ENCODE peak calls at places on chromosomes 12 and 14, in five cellular contexts. X is tibial nerve, M is fibroblast of mammary gland, F is fibroblast of the aortic adventitia, K is endothelial cell. H is an unnamed sample.

GRCh38 chr12:17588968-17589367 is 501.0 kb downstream of the RERGL start:
- DNase-seq in F (no peak), M (peak; percentile 2), K (peak; percentile 33), X (no peak), H (peak; percentile 79)

GRCh38 chr12:90999946-91000345 is 4.8 kb downstream of the EPYC start:
- DNase-seq in M (no peak), X (no peak), K (no peak), F (no peak), H (no peak)

GRCh38 chr14:68376067-68376810 is 416.6 kb downstream of the ZFP36L1 start:
- DNase-seq in F (peak; percentile 60), K (no peak), X (no peak), M (no peak), H (no peak)

GRCh38 chr12:6960291-6961277 is 9.4 kb downstream of the PTPN6 start:
- DNase-seq in X (no peak), F (peak; percentile 31), M (peak; percentile 44), K (no peak), H (peak; percentile 73)

GRCh38 chr12:130846386-130846785 is 7.3 kb upstream of the STX2 start:
- DNase-seq in F (peak; percentile 55), X (no peak), M (peak; percentile 87), K (no peak), H (no peak)

GRCh38 chr12:6452908-6453630 is 1.2 kb downstream of the TAPBPL start:
- DNase-seq in X (no peak), M (no peak), K (no peak), F (no peak), H (no peak)

GRCh38 chr12:52878507-52879393 is 26.1 kb downstream of the KRT8 start:
- DNase-seq in X (no peak), M (no peak), K (no peak), F (no peak), H (no peak)

GRCh38 chr12:66960704-66961690 is 282.1 kb upstream of the GRIP1 start:
- DNase-seq in X (no peak), F (no peak), K (no peak), M (peak; percentile 2), H (no peak)

GRCh38 chr14:41549821-41550597 is 56.7 kb upstream of the LRFN5 start:
- DNase-seq in M (peak; percentile 73), F (peak; percentile 51), K (no peak), X (no peak), H (no peak)

GRCh38 chr12:105289114-105289904 is 41.2 kb upstream of the C12orf75 start:
- DNase-seq in F (no peak), K (no peak), M (peak; percentile 60), X (no peak), H (no peak)

GRCh38 chr12:75814856-75815754 is 216.5 kb downstream of the PHLDA1 start:
- DNase-seq in F (peak; percentile 98), K (no peak), X (no peak), M (peak; percentile 97), H (no peak)

GRCh38 chr14:29390046-29390841 is 537.4 kb downstream of the PRKD1 start:
- DNase-seq in M (no peak), K (no peak), F (peak; percentile 8), X (no peak), H (peak; percentile 63)

GRCh38 chr14:102777711-102778615 is 714 bp downstream of the TRAF3 start:
- DNase-seq in K (peak; percentile 17), X (no peak), M (peak; percentile 44), F (peak; percentile 47), H (peak; percentile 62)

GRCh38 chr14:62914025-62914424 is 131.2 kb downstream of the KCNH5 start:
- DNase-seq in X (no peak), M (peak; percentile 72), K (no peak), F (peak; percentile 25), H (no peak)

GRCh38 chr14:70808402-70809237 is 693 bp downstream of the MAP3K9 start:
- DNase-seq in F (no peak), M (no peak), K (peak; percentile 41), X (no peak), H (peak; percentile 86)

GRCh38 chr12:11553871-11554533 is 95.5 kb upstream of the ETV6 start:
- DNase-seq in K (peak; percentile 52), F (peak; percentile 68), X (no peak), M (peak; percentile 59), H (peak; percentile 86)

GRCh38 chr12:127770123-127770522 is 496.8 kb upstream of the TMEM132C start:
- DNase-seq in M (no peak), F (no peak), K (no peak), X (no peak), H (no peak)

GRCh38 chr14:79570648-79571047 is 640.7 kb downstream of the DIO2 start:
- DNase-seq in K (no peak), F (no peak), X (no peak), M (no peak), H (no peak)

GRCh38 chr12:8156845-8157244 is at the start of gene ZNF705A:
- DNase-seq in F (peak; percentile 50), K (no peak), X (no peak), M (peak; percentile 22), H (no peak)

GRCh38 chr12:105911966-105912365 is 226.8 kb downstream of the NUAK1 start:
- DNase-seq in F (no peak), X (no peak), M (no peak), K (no peak), H (no peak)

GRCh38 chr12:116916714-116917114 is 6.0 kb downstream of the FBXW8 start:
- DNase-seq in K (no peak), X (no peak), M (peak; percentile 91), F (peak; percentile 66), H (peak; percentile 76)

GRCh38 chr12:96103067-96103650 is 67.8 kb upstream of the LTA4H start:
- DNase-seq in X (no peak), F (peak; percentile 14), M (no peak), K (no peak), H (no peak)

GRCh38 chr12:8987163-8987562 is 2.2 kb upstream of the KLRG1 start:
- DNase-seq in M (no peak), X (no peak), F (no peak), K (no peak), H (no peak)

GRCh38 chr12:15823360-15824128 is 34.4 kb upstream of the EPS8 start:
- DNase-seq in K (no peak), X (no peak), F (no peak), M (peak; percentile 21), H (no peak)

GRCh38 chr12:123889000-123889399 is 83.6 kb downstream of the CCDC92 start:
- DNase-seq in X (no peak), F (no peak), M (no peak), K (no peak), H (no peak)

GRCh38 chr14:64971890-64972785 is at the start of gene RAB15:
- DNase-seq in M (peak; percentile 3), K (peak; percentile 50), F (no peak), X (no peak), H (peak; percentile 73)

GRCh38 chr12:99911967-99912366 is 72.8 kb downstream of the ANKS1B start:
- DNase-seq in M (peak; percentile 18), X (no peak), F (peak; percentile 10), K (no peak), H (no peak)

GRCh38 chr14:37375566-37375965 is 177.8 kb downstream of the MIPOL1 start:
- DNase-seq in M (no peak), F (no peak), K (no peak), X (no peak), H (no peak)

DNA sequence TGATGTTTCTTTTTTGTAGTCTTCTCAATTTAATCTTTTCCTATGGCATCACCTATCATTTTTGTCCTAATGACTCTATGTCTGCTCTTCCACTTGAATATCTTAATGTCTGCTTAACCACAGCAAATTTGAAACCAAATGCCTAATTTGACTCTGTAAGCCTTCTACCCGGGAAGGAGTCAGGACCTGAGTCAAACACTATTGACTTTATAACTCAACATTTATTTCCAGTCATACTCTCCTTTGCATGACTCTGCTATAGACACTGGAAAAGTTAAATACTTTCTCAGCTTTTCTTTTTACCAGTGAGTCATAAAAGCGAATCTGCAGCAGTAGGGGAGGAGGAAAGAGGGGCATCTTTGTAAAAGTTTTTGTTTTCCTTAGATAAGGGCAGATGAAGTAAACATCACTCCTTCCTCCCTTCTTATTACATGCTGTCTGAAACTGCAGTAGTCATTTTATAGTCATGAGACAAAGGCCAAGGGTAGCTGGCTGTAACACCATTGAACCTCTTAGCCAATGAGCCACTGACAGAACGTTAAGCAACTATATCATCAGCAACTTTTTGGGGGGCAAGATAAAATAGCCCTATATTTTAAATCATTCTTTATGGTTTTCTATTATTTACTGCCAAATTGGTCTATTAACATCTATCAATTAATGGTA is 179.3 kb downstream of the MIPOL1 start:
- DNase-seq in K (no peak), F (no peak), M (no peak), X (no peak), H (no peak)
- TF ChIP-seq CTCF in K (no peak), F (no peak), M (no peak), X (no peak), H (no peak)

DNA sequence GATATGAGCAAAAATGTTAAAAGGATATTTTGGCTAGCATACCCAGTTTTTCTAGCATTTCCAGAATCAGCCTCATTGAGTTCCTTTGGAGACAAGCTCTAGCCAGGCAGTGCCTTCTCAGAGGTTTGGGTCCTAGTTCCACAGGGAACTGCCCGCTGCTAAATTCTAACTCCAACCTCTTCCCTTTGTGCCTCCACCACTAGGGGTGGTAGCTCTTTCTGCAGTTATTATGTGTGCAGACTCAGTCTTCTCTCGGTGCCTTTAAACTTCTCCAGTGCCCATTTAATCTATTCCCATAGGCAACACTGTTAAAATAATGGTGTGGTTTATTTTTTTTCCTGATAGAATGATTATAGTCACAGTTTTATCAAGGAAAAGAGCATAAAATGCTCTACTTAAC is 21.5 kb upstream of the SLC25A3 start:
- DNase-seq in F (no peak), M (no peak), X (no peak), K (no peak), H (peak; percentile 75)
- TF ChIP-seq CTCF in F (peak; percentile 42), M (peak; percentile 41), X (no peak), K (peak; percentile 21), H (peak; percentile 79)

DNA sequence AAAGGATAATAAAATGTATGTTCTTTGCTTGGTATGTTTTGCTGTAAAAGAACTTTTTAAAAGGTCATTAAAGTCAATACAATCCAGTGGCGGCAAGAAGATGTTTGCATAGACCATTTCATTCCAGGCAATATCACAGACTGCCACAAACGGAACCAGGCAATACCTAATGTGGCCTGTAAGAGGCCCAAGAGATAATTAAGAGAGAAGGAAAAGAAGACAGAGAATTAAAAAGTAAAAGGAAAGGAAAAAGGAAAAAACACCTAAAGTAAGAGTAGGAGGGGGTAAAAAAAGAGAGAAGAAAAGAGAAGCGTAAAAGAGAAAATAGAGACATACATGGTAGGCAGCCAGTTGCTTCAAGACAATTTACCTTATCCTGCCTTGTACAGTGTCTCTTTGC is 6.8 kb upstream of the ARHGAP5 start:
- DNase-seq in M (no peak), F (no peak), K (no peak), X (no peak), H (no peak)
- TF ChIP-seq CTCF in M (no peak), F (no peak), K (peak; percentile 13), X (no peak), H (peak; percentile 60)

DNA sequence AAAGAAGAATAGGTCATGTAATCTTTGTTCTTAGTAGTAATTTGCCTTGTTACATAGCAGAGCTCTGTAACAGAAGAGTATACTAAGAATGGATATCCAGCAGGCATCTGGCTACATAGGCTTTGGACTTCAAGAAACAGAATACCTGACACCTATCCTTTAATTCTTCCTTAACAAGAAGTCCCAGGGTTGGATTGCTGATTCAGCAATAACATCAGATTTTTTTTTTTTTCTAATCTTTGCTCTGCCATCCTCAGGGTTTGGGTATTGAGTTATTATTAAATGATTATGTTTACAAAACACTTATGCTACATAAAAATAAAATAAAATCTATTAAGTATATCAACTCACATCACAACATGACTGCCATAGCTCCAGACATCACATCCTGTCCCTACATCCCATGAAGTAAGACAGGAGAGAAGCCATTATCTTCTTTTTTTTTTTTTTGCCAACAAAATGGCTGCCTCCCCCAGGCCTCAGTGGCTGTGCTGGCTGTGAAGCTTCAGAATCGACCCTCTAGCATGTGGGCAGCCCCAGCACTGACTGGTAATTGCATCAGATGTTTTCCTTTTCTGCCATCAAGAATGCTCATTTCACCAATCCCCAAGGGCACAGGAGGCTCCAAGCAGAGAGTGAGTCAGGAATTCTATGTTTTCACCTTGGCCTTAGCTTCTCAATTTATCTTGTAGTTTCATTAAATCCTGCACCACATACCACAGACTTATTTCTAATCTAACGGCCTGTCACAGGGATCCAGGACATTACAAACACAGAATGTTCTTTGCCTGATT is 186.2 kb downstream of the DICER1 start:
- DNase-seq in F (peak; percentile 33), K (no peak), X (no peak), M (peak; percentile 73), H (no peak)
- TF ChIP-seq CTCF in F (no peak), K (no peak), X (no peak), M (no peak), H (no peak)

H was measured in endodermal cell.